ENCODE peak calls at places on chromosomes 6 and 20, in seven cellular contexts. Q, C, U, E, H, V and N are unnamed samples.

GRCh38 chr6:167811040-167811439 is 15.7 kb upstream of the AFDN start:
- DNase-seq in Q (peak), C (no peak), U (no peak), E (no peak), H (no peak), V (no peak), N (no peak)

GRCh38 chr20:61810066-61810708 is 255.5 kb downstream of the TAF4 start:
- DNase-seq in Q (no peak), C (no peak), U (no peak), E (no peak), H (no peak), V (no peak), N (no peak)

GRCh38 chr20:6519556-6519955 is 247.9 kb upstream of the BMP2 start:
- DNase-seq in Q (no peak), C (no peak), U (no peak), E (no peak), H (no peak), V (no peak), N (no peak)

GRCh38 chr6:5599112-5599511 is 337.8 kb downstream of the FARS2 start:
- DNase-seq in Q (no peak), C (no peak), U (no peak), E (no peak), H (no peak), V (no peak), N (peak)

GRCh38 chr20:401682-402495 is 6.2 kb upstream of the RBCK1 start:
- DNase-seq in Q (no peak), C (peak), U (no peak), E (no peak), H (no peak), V (no peak), N (no peak)

GRCh38 chr6:27893059-27893835 is 18.9 kb downstream of the OR2B2 start:
- DNase-seq in Q (peak), C (peak), U (peak), E (peak), H (peak), V (peak), N (peak)

GRCh38 chr6:44301782-44302564 is 11.2 kb downstream of the AARS2 start:
- DNase-seq in Q (no peak), C (no peak), U (no peak), E (no peak), H (no peak), V (no peak), N (no peak)

GRCh38 chr20:57156050-57156770 is 110.2 kb downstream of the BMP7 start:
- DNase-seq in Q (no peak), C (no peak), U (no peak), E (no peak), H (no peak), V (no peak), N (no peak)

GRCh38 chr6:16704706-16705402 is 56.4 kb downstream of the ATXN1 start:
- DNase-seq in Q (no peak), C (no peak), U (no peak), E (no peak), H (no peak), V (no peak), N (no peak)

GRCh38 chr6:25301358-25301757 is 22.2 kb downstream of the CARMIL1 start:
- DNase-seq in Q (no peak), C (peak), U (no peak), E (no peak), H (no peak), V (no peak), N (no peak)

GRCh38 chr6:118739976-118740771 is 88.8 kb upstream of the CEP85L start:
- DNase-seq in Q (no peak), C (no peak), U (no peak), E (peak), H (no peak), V (no peak), N (no peak)

GRCh38 chr6:108168501-108168979 is 2.7 kb downstream of the NR2E1 start:
- DNase-seq in Q (no peak), C (no peak), U (peak), E (peak), H (peak), V (peak), N (peak)